ENCODE peak calls at places on chromosomes 5 and 9, in four cellular contexts. One of them, this sample, is unnamed.
A peak's percentile ranks its signal among the peaks of the same experiment; 100 is the strongest.

GRCh38 chr9:123642291-123643278 is 286.6 kb downstream of the CRB2 start:
- DNase-seq in fibroblast of lung: peak; percentile 67
- DNase-seq in tibial nerve: no peak
- DNase-seq in colonic mucosa: peak; percentile 76
- DNase-seq in this sample: peak; percentile 92

GRCh38 chr9:459491-460444 is 245.1 kb downstream of the DOCK8 start:
- DNase-seq in fibroblast of lung: no peak
- DNase-seq in tibial nerve: no peak
- DNase-seq in colonic mucosa: no peak
- DNase-seq in this sample: no peak

GRCh38 chr5:74179183-74179582 is 461.3 kb downstream of the ENC1 start:
- DNase-seq in fibroblast of lung: peak; percentile 92
- DNase-seq in tibial nerve: no peak
- DNase-seq in colonic mucosa: no peak
- DNase-seq in this sample: no peak

GRCh38 chr9:27151693-27152397 is 42.8 kb downstream of the TEK start:
- DNase-seq in fibroblast of lung: peak; percentile 47
- DNase-seq in tibial nerve: no peak
- DNase-seq in colonic mucosa: no peak
- DNase-seq in this sample: no peak

GRCh38 chr9:2596003-2596402 is 25.6 kb upstream of the VLDLR start:
- DNase-seq in fibroblast of lung: no peak
- DNase-seq in tibial nerve: no peak
- DNase-seq in colonic mucosa: no peak
- DNase-seq in this sample: no peak

GRCh38 chr5:69261034-69261433 is 26.3 kb downstream of the CDK7 start:
- DNase-seq in fibroblast of lung: peak; percentile 20
- DNase-seq in tibial nerve: no peak
- DNase-seq in colonic mucosa: no peak
- DNase-seq in this sample: no peak

GRCh38 chr9:11697101-11697500 is 996.1 kb upstream of the TYRP1 start:
- DNase-seq in fibroblast of lung: no peak
- DNase-seq in tibial nerve: no peak
- DNase-seq in colonic mucosa: no peak
- DNase-seq in this sample: no peak

GRCh38 chr5:7540806-7541205 is 144.9 kb downstream of the ADCY2 start:
- DNase-seq in fibroblast of lung: no peak
- DNase-seq in tibial nerve: no peak
- DNase-seq in colonic mucosa: no peak
- DNase-seq in this sample: no peak

GRCh38 chr5:50967388-50968039 is 301.1 kb downstream of the PARP8 start:
- DNase-seq in fibroblast of lung: no peak
- DNase-seq in tibial nerve: no peak
- DNase-seq in colonic mucosa: peak; percentile 32
- DNase-seq in this sample: peak; percentile 11

GRCh38 chr5:97452646-97453045 is 269.6 kb upstream of the RIOK2 start:
- DNase-seq in fibroblast of lung: no peak
- DNase-seq in tibial nerve: no peak
- DNase-seq in colonic mucosa: no peak
- DNase-seq in this sample: peak; percentile 98

GRCh38 chr9:82673904-82674303 is 389.0 kb downstream of the RASEF start:
- DNase-seq in fibroblast of lung: no peak
- DNase-seq in tibial nerve: no peak
- DNase-seq in colonic mucosa: no peak
- DNase-seq in this sample: no peak

GRCh38 chr5:179294131-179294780 is 51.0 kb downstream of the ADAMTS2 start:
- DNase-seq in fibroblast of lung: no peak
- DNase-seq in tibial nerve: no peak
- DNase-seq in colonic mucosa: no peak
- DNase-seq in this sample: no peak

GRCh38 chr9:124384849-124385248 is 30.4 kb downstream of the PSMB7 start:
- DNase-seq in fibroblast of lung: no peak
- DNase-seq in tibial nerve: no peak
- DNase-seq in colonic mucosa: no peak
- DNase-seq in this sample: peak; percentile 24

GRCh38 chr9:97462914-97463313 is 38.6 kb upstream of the TMOD1 start:
- DNase-seq in fibroblast of lung: no peak
- DNase-seq in tibial nerve: no peak
- DNase-seq in colonic mucosa: no peak
- DNase-seq in this sample: no peak

GRCh38 chr5:93359296-93359957 is 221.6 kb downstream of the NR2F1-AS1 start:
- DNase-seq in fibroblast of lung: peak; percentile 93
- DNase-seq in tibial nerve: no peak
- DNase-seq in colonic mucosa: no peak
- DNase-seq in this sample: no peak

GRCh38 chr5:99025298-99026045 is 96.7 kb upstream of the CHD1 start:
- DNase-seq in fibroblast of lung: no peak
- DNase-seq in tibial nerve: no peak
- DNase-seq in colonic mucosa: peak; percentile 41
- DNase-seq in this sample: no peak

GRCh38 chr5:32805966-32806626 is 95.0 kb downstream of the NPR3 start:
- DNase-seq in fibroblast of lung: peak; percentile 93
- DNase-seq in tibial nerve: no peak
- DNase-seq in colonic mucosa: no peak
- DNase-seq in this sample: no peak

GRCh38 chr9:94772654-94773303 is 46.3 kb downstream of the AOPEP start:
- DNase-seq in fibroblast of lung: peak; percentile 78
- DNase-seq in tibial nerve: no peak
- DNase-seq in colonic mucosa: no peak
- DNase-seq in this sample: no peak

GRCh38 chr9:98171176-98171925 is 21.1 kb downstream of the CORO2A start:
- DNase-seq in fibroblast of lung: no peak
- DNase-seq in tibial nerve: no peak
- DNase-seq in colonic mucosa: no peak
- DNase-seq in this sample: no peak

GRCh38 chr9:26243298-26243697 is 565.1 kb upstream of the TUSC1 start:
- DNase-seq in fibroblast of lung: no peak
- DNase-seq in tibial nerve: no peak
- DNase-seq in colonic mucosa: no peak
- DNase-seq in this sample: no peak

GRCh38 chr9:68791169-68791568 is 86.1 kb downstream of the PIP5K1B start:
- DNase-seq in fibroblast of lung: no peak
- DNase-seq in tibial nerve: no peak
- DNase-seq in colonic mucosa: no peak
- DNase-seq in this sample: no peak

GRCh38 chr5:157892974-157893373 is 34.0 kb upstream of the CLINT1 start:
- DNase-seq in fibroblast of lung: no peak
- DNase-seq in tibial nerve: no peak
- DNase-seq in colonic mucosa: no peak
- DNase-seq in this sample: no peak

GRCh38 chr5:154384480-154385235 is 61.1 kb upstream of the SAP30L start:
- DNase-seq in fibroblast of lung: no peak
- DNase-seq in tibial nerve: no peak
- DNase-seq in colonic mucosa: no peak
- DNase-seq in this sample: no peak

GRCh38 chr9:87606921-87607521 is 109.4 kb downstream of the DAPK1 start:
- DNase-seq in fibroblast of lung: peak; percentile 65
- DNase-seq in tibial nerve: no peak
- DNase-seq in colonic mucosa: no peak
- DNase-seq in this sample: peak; percentile 49

GRCh38 chr5:36374275-36374862 is 72.7 kb upstream of the RANBP3L start:
- DNase-seq in fibroblast of lung: peak; percentile 71
- DNase-seq in tibial nerve: no peak
- DNase-seq in colonic mucosa: no peak
- DNase-seq in this sample: no peak

GRCh38 chr5:74865799-74866652 is at the start of gene FAM169A:
- DNase-seq in fibroblast of lung: peak; percentile 10
- DNase-seq in tibial nerve: no peak
- DNase-seq in colonic mucosa: peak; percentile 47
- DNase-seq in this sample: peak; percentile 75

GRCh38 chr9:75892168-75892901 is 1.9 kb downstream of the PCSK5 start:
- DNase-seq in fibroblast of lung: peak; percentile 24
- DNase-seq in tibial nerve: no peak
- DNase-seq in colonic mucosa: peak; percentile 69
- DNase-seq in this sample: no peak

GRCh38 chr5:54150841-54151240 is 159.5 kb downstream of the ARL15 start:
- DNase-seq in fibroblast of lung: no peak
- DNase-seq in tibial nerve: no peak
- DNase-seq in colonic mucosa: no peak
- DNase-seq in this sample: no peak

GRCh38 chr9:121887553-121888437 is 205.3 kb downstream of the TTLL11 start:
- DNase-seq in fibroblast of lung: no peak
- DNase-seq in tibial nerve: no peak
- DNase-seq in colonic mucosa: peak; percentile 63
- DNase-seq in this sample: no peak

GRCh38 chr9:124390812-124391658 is 24.2 kb downstream of the PSMB7 start:
- DNase-seq in fibroblast of lung: peak; percentile 72
- DNase-seq in tibial nerve: no peak
- DNase-seq in colonic mucosa: no peak
- DNase-seq in this sample: no peak

GRCh38 chr5:130452744-130453143 is 548.5 kb downstream of the CHSY3 start:
- DNase-seq in fibroblast of lung: no peak
- DNase-seq in tibial nerve: no peak
- DNase-seq in colonic mucosa: no peak
- DNase-seq in this sample: no peak

GRCh38 chr5:1722877-1723276 is 76.8 kb downstream of the MRPL36 start:
- DNase-seq in fibroblast of lung: no peak
- DNase-seq in tibial nerve: no peak
- DNase-seq in colonic mucosa: peak; percentile 7
- DNase-seq in this sample: no peak

GRCh38 chr5:59035681-59036080 is 452.8 kb downstream of the RAB3C start:
- DNase-seq in fibroblast of lung: peak; percentile 20
- DNase-seq in tibial nerve: no peak
- DNase-seq in colonic mucosa: no peak
- DNase-seq in this sample: no peak

GRCh38 chr9:134877541-134877940 is 3.1 kb upstream of the FCN2 start:
- DNase-seq in fibroblast of lung: no peak
- DNase-seq in tibial nerve: no peak
- DNase-seq in colonic mucosa: no peak
- DNase-seq in this sample: no peak

GRCh38 chr5:67396975-67397374 is 200.4 kb upstream of the CD180 start:
- DNase-seq in fibroblast of lung: no peak
- DNase-seq in tibial nerve: no peak
- DNase-seq in colonic mucosa: no peak
- DNase-seq in this sample: no peak
- H3K4me3 ChIP-seq in fibroblast of lung: no peak overlapping the region
- H3K4me3 ChIP-seq in tibial nerve: no peak overlapping the region
- H3K4me3 ChIP-seq in colonic mucosa: no peak overlapping the region
- H3K4me3 ChIP-seq in this sample: no peak overlapping the region

GRCh38 chr9:126612813-126613641 is 701 bp upstream of the LMX1B start:
- DNase-seq in fibroblast of lung: no peak
- DNase-seq in tibial nerve: no peak
- DNase-seq in colonic mucosa: no peak
- DNase-seq in this sample: peak; percentile 47
- H3K4me1 ChIP-seq in fibroblast of lung: no peaks in the 10 kb centered on the region
- H3K4me1 ChIP-seq in tibial nerve: peaks cover 54% of the 10 kb centered on the region
- H3K4me1 ChIP-seq in colonic mucosa: peaks cover 8% of the 10 kb centered on the region
- H3K4me1 ChIP-seq in this sample: peaks cover 8% of the 10 kb centered on the region

DNA sequence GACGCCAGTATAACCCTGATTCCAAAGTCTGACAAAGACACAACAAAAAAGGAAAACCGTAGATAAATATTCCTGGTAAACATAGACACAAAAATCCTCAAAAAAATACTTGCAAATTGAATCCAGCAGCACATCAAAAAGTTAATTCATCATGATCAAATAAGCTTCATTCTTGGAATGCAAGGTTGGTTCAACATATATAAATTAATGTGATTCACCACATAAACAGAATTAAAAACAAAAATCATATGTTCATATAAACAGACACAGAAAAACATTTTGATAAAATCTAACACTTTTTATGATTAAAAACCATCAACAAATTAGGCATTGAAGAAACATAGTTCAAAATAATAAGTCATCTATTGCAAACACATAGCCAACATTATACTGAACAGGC is 324.2 kb upstream of the TRPC7 start:
- DNase-seq in fibroblast of lung: no peak
- DNase-seq in tibial nerve: no peak
- DNase-seq in colonic mucosa: no peak
- DNase-seq in this sample: no peak
- H3K36me3 ChIP-seq in fibroblast of lung: no peaks in the 10 kb centered on the region
- H3K36me3 ChIP-seq in tibial nerve: no peaks in the 10 kb centered on the region
- H3K36me3 ChIP-seq in colonic mucosa: no peaks in the 10 kb centered on the region
- H3K36me3 ChIP-seq in this sample: no peaks in the 10 kb centered on the region

DNA sequence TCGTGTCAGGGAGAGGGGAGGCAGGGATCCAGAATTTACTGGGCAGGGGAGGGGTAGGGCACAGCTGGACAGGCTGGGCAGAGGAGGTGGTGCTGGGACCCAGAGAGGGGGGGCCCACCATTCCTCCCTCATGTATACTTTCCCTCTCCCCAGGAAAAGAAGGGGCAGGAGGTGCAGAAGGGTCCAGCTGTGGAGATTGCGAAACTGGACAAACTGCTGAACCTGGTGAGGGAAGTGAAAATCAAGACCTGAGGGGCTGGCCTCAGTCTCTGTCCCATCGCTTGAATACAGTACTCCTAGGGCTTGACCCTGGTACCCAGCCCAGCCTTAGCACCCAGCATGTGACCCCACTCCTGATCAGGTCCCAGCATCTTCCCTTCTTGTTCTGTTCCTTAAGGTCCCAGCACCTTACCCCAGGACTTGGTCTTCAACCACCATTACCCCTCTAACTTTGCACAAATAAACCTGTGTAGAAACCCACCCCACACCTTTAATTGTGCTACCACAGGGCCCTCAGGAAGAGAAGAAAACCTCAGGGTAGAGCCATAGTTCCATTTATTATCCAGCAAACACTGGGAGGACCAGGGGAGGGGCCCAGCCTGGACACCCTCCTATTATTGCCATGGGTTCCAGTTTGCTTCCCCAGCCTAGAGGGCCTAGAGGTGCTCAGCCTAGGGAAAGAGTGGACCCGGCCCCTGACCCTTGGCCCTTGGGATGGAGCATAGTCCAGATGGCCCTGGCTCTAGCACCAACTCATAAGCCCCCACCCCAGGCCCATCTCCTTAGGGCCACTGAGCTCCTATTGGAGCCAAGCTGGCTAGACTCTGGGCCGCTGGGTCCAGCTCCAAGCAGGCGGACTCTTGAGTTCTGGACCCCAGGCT is 2.0 kb downstream of the ENHO start:
- DNase-seq in fibroblast of lung: no peak
- DNase-seq in tibial nerve: no peak
- DNase-seq in colonic mucosa: no peak
- DNase-seq in this sample: no peak
- H3K4me3 ChIP-seq in fibroblast of lung: no peak overlapping the region
- H3K4me3 ChIP-seq in tibial nerve: no peak overlapping the region
- H3K4me3 ChIP-seq in colonic mucosa: no peak overlapping the region
- H3K4me3 ChIP-seq in this sample: no peak overlapping the region

GRCh38 chr5:126126574-126126973 is 296.6 kb upstream of the GRAMD2B start:
- DNase-seq in fibroblast of lung: no peak
- DNase-seq in tibial nerve: no peak
- DNase-seq in colonic mucosa: no peak
- DNase-seq in this sample: no peak
- H3K4me1 ChIP-seq in fibroblast of lung: no peaks in the 10 kb centered on the region
- H3K4me1 ChIP-seq in tibial nerve: peaks cover 13% of the 10 kb centered on the region
- H3K4me1 ChIP-seq in colonic mucosa: no peaks in the 10 kb centered on the region
- H3K4me1 ChIP-seq in this sample: peaks cover 9% of the 10 kb centered on the region

GRCh38 chr5:134692722-134693121 is 44.1 kb downstream of the SEC24A start:
- DNase-seq in fibroblast of lung: no peak
- DNase-seq in tibial nerve: no peak
- DNase-seq in colonic mucosa: no peak
- DNase-seq in this sample: no peak
- H3K36me3 ChIP-seq in fibroblast of lung: peaks cover 5% of the 10 kb centered on the region
- H3K36me3 ChIP-seq in tibial nerve: peaks cover 13% of the 10 kb centered on the region
- H3K36me3 ChIP-seq in colonic mucosa: peaks cover 10% of the 10 kb centered on the region
- H3K36me3 ChIP-seq in this sample: peaks cover 55% of the 10 kb centered on the region

GRCh38 chr5:113218200-113218599 is 216.6 kb downstream of the TSSK1B start:
- DNase-seq in fibroblast of lung: no peak
- DNase-seq in tibial nerve: no peak
- DNase-seq in colonic mucosa: no peak
- DNase-seq in this sample: peak; percentile 57
- H3K4me3 ChIP-seq in fibroblast of lung: no peak overlapping the region
- H3K4me3 ChIP-seq in tibial nerve: no peak overlapping the region
- H3K4me3 ChIP-seq in colonic mucosa: no peak overlapping the region
- H3K4me3 ChIP-seq in this sample: no peak overlapping the region

GRCh38 chr9:131668057-131668438 is 71.8 kb downstream of the RAPGEF1 start:
- DNase-seq in fibroblast of lung: no peak
- DNase-seq in tibial nerve: no peak
- DNase-seq in colonic mucosa: no peak
- DNase-seq in this sample: no peak
- H3K4me1 ChIP-seq in fibroblast of lung: peaks cover 21% of the 10 kb centered on the region
- H3K4me1 ChIP-seq in tibial nerve: peaks cover 47% of the 10 kb centered on the region
- H3K4me1 ChIP-seq in colonic mucosa: peaks cover 9% of the 10 kb centered on the region
- H3K4me1 ChIP-seq in this sample: no peaks in the 10 kb centered on the region